ENCODE peak calls at places on chromosomes 11 and 22, in six cellular contexts. M is activated CD4-positive, alpha-beta T cell treated with anti-CD3 and anti-CD28 coated beads for 48 hours; A is pulmonary artery endothelial cell; D is EL; B is NCI-H1436; E is stimulated activated CD4-positive, alpha-beta T cell treated with anti-CD3 and anti-CD28 coated beads, Interleukin-4, amount 100 ng/mL, for 24 hours. R is an unnamed sample.

GRCh38 chr11:76120513-76121081 is 85.7 kb downstream of the WNT11 start:
- DNase-seq in E (no peak), B (no peak), D (no peak), M (no peak), A (no peak), R (peak)

GRCh38 chr11:14894657-14895598 is 2.9 kb upstream of the CYP2R1 start:
- DNase-seq in B (peak), M (peak), D (peak), E (no peak), A (no peak), R (no peak)

GRCh38 chr11:102157219-102157618 is 47.0 kb downstream of the YAP1 start:
- DNase-seq in A (no peak), D (peak), E (no peak), M (no peak), B (no peak), R (no peak)

GRCh38 chr11:20754957-20755356 is 85.6 kb downstream of the NELL1 start:
- DNase-seq in E (no peak), A (no peak), B (peak), D (no peak), M (no peak), R (no peak)

GRCh38 chr22:23064381-23065068 is 5.8 kb upstream of the GNAZ start:
- DNase-seq in E (no peak), M (no peak), A (no peak), D (no peak), B (no peak), R (no peak)

GRCh38 chr11:70233511-70233919 is 30.4 kb downstream of the FADD start:
- DNase-seq in D (peak), A (peak), E (no peak), B (no peak), M (peak), R (no peak)

GRCh38 chr11:44988981-44989635 is 38.4 kb upstream of the TP53I11 start:
- DNase-seq in M (no peak), B (no peak), A (no peak), D (no peak), E (no peak), R (no peak)

GRCh38 chr11:65588199-65589054 is 7.2 kb downstream of the KCNK7 start:
- DNase-seq in B (no peak), M (peak), A (no peak), D (peak), E (peak), R (no peak)

GRCh38 chr11:87398913-87399312 is 361.2 kb downstream of the TMEM135 start:
- DNase-seq in A (no peak), B (no peak), E (no peak), M (no peak), D (no peak), R (no peak)

GRCh38 chr11:2834893-2835767 is 50.4 kb downstream of the CDKN1C start:
- DNase-seq in D (no peak), B (no peak), M (no peak), E (no peak), A (no peak), R (no peak)

GRCh38 chr11:31262761-31263160 is 106.8 kb downstream of the DCDC1 start:
- DNase-seq in B (no peak), A (no peak), D (peak), M (no peak), E (no peak), R (no peak)

GRCh38 chr11:45942381-45942780 is 19.9 kb downstream of the LARGE2 start:
- DNase-seq in A (no peak), E (no peak), D (no peak), B (no peak), M (no peak), R (no peak)

GRCh38 chr11:96082002-96082899 is 158.3 kb upstream of the MTMR2 start:
- DNase-seq in E (no peak), M (no peak), B (no peak), D (no peak), A (no peak), R (no peak)

GRCh38 chr22:39098026-39098425 is 982 bp downstream of the APOBEC3H start:
- DNase-seq in A (no peak), M (no peak), E (no peak), B (no peak), D (no peak), R (no peak)

GRCh38 chr11:127632546-127632945 is 632.0 kb upstream of the KIRREL3 start:
- DNase-seq in M (no peak), D (no peak), B (no peak), E (no peak), A (no peak), R (no peak)

GRCh38 chr11:76564400-76564799 is 106.1 kb downstream of the LRRC32 start:
- DNase-seq in E (no peak), M (no peak), A (no peak), B (no peak), D (no peak), R (no peak)

GRCh38 chr22:50683994-50684371 is 11.4 kb downstream of the SHANK3 start:
- DNase-seq in D (no peak), E (no peak), A (no peak), M (no peak), B (no peak), R (no peak)

GRCh38 chr11:73969991-73970800 is 12.4 kb downstream of the UCP2 start:
- DNase-seq in B (no peak), M (no peak), A (no peak), E (peak), D (no peak), R (no peak)

GRCh38 chr11:102831128-102831708 is 12.2 kb downstream of the MMP3 start:
- DNase-seq in D (peak), M (peak), E (no peak), A (no peak), B (no peak), R (peak)

GRCh38 chr11:47510231-47510630 is 42.7 kb downstream of the CELF1 start:
- DNase-seq in A (no peak), B (no peak), E (peak), M (peak), D (peak), R (no peak)

GRCh38 chr11:78429667-78430066 is 12.0 kb upstream of the GAB2 start:
- DNase-seq in D (no peak), E (no peak), A (no peak), B (no peak), M (no peak), R (no peak)

GRCh38 chr11:118938491-118939411 is 13.0 kb upstream of the BCL9L start:
- DNase-seq in E (no peak), D (peak), M (no peak), A (no peak), B (no peak), R (no peak)

GRCh38 chr11:56841210-56841810 is 92.8 kb upstream of the OR9G4 start:
- DNase-seq in B (peak), D (peak), E (peak), A (peak), M (peak), R (peak)

GRCh38 chr22:33921576-33922181 is 1.4 kb upstream of the LARGE1 start:
- DNase-seq in B (peak), D (no peak), M (peak), A (no peak), E (peak), R (no peak)

GRCh38 chr11:123351375-123351774 is 78.7 kb upstream of the GRAMD1B start:
- DNase-seq in M (no peak), D (no peak), A (no peak), B (no peak), E (no peak), R (no peak)

GRCh38 chr11:95245038-95245437 is 14.0 kb upstream of the SESN3 start:
- DNase-seq in M (peak), B (no peak), A (no peak), D (no peak), E (no peak), R (no peak)

GRCh38 chr22:19799322-19800190 is 39.0 kb downstream of the TBX1 start:
- DNase-seq in E (no peak), A (no peak), B (no peak), M (no peak), D (peak), R (peak)

GRCh38 chr11:112280268-112281126 is 19.8 kb upstream of the PLET1 start:
- DNase-seq in M (peak), B (peak), D (peak), A (peak), E (peak), R (peak)

GRCh38 chr11:67309661-67310061 is 6.3 kb downstream of the SSH3 start:
- DNase-seq in D (no peak), E (no peak), M (no peak), A (no peak), B (no peak), R (no peak)

GRCh38 chr22:22348127-22348814 is 103.7 kb downstream of the VPREB1 start:
- DNase-seq in B (peak), D (no peak), A (no peak), M (peak), E (no peak), R (no peak)

GRCh38 chr11:64000026-64000739 is 13.9 kb downstream of the OTUB1 start:
- DNase-seq in M (peak), E (peak), B (no peak), D (peak), A (peak), R (no peak)

GRCh38 chr22:41021039-41021654 is 70.0 kb downstream of the RBX1 start:
- DNase-seq in D (no peak), M (peak), B (no peak), E (no peak), A (no peak), R (no peak)